ENCODE peak calls at places on chromosomes 6 and 20, in nine cellular contexts. S, Z, O, I, A, W, Q, H and U are unnamed samples.

GRCh38 chr6:139679516-139680179 is 305.2 kb upstream of the CITED2 start:
- DNase-seq in S (no peak), Z (no peak), O (no peak), I (no peak), A (no peak), W (no peak), Q (no peak), H (no peak), U (no peak)

GRCh38 chr20:34989670-34990069 is 34.0 kb downstream of the MYH7B start:
- DNase-seq in S (no peak), Z (no peak), O (no peak), I (no peak), A (no peak), W (no peak), Q (no peak), H (no peak), U (no peak)

GRCh38 chr6:129766959-129767728 is 57.2 kb upstream of the ARHGAP18 start:
- DNase-seq in S (no peak), Z (peak), O (no peak), I (peak), A (peak), W (peak), Q (no peak), H (no peak), U (peak)

GRCh38 chr20:58688838-58689237 is 3.8 kb upstream of the NPEPL1 start:
- DNase-seq in S (no peak), Z (peak), O (no peak), I (peak), A (no peak), W (no peak), Q (no peak), H (no peak), U (no peak)

GRCh38 chr20:50372770-50373088 is 137.5 kb upstream of the PTPN1 start:
- DNase-seq in S (peak), Z (no peak), O (no peak), I (no peak), A (no peak), W (no peak), Q (no peak), H (no peak), U (no peak)

GRCh38 chr6:53605543-53606235 is 59.9 kb downstream of the KLHL31 start:
- DNase-seq in S (no peak), Z (no peak), O (no peak), I (no peak), A (no peak), W (no peak), Q (no peak), H (no peak), U (no peak)

GRCh38 chr6:131443514-131443913 is 129.5 kb upstream of the ARG1 start:
- DNase-seq in S (no peak), Z (no peak), O (no peak), I (no peak), A (no peak), W (no peak), Q (no peak), H (no peak), U (no peak)

GRCh38 chr6:132490478-132491204 is 22.3 kb downstream of the STX7 start:
- DNase-seq in S (no peak), Z (no peak), O (no peak), I (no peak), A (no peak), W (no peak), Q (no peak), H (no peak), U (no peak)

GRCh38 chr20:23141450-23142161 is 55.5 kb upstream of the CD93 start:
- DNase-seq in S (no peak), Z (no peak), O (no peak), I (no peak), A (no peak), W (no peak), Q (peak), H (no peak), U (peak)

GRCh38 chr6:143034689-143035334 is 25.9 kb upstream of the AIG1 start:
- DNase-seq in S (no peak), Z (no peak), O (no peak), I (no peak), A (no peak), W (peak), Q (no peak), H (no peak), U (no peak)

GRCh38 chr6:2237001-2237400 is 8.4 kb downstream of the GMDS start:
- DNase-seq in S (no peak), Z (no peak), O (no peak), I (no peak), A (no peak), W (no peak), Q (no peak), H (no peak), U (no peak)

GRCh38 chr6:139762587-139763031 is 388.2 kb upstream of the CITED2 start:
- DNase-seq in S (no peak), Z (no peak), O (no peak), I (no peak), A (no peak), W (no peak), Q (no peak), H (no peak), U (no peak)

GRCh38 chr6:70103798-70104197 is 199.1 kb downstream of the COL9A1 start:
- DNase-seq in S (no peak), Z (no peak), O (no peak), I (no peak), A (no peak), W (no peak), Q (no peak), H (no peak), U (no peak)
- TF ChIP-seq CTCF in S (peak), Z (no peak), O (no peak), I (peak), A (peak), W (peak), Q (no peak), H (no peak), U (no peak)

GRCh38 chr6:3956054-3956453 is 106.9 kb downstream of the FAM50B start:
- DNase-seq in S (no peak), Z (no peak), O (no peak), I (no peak), A (no peak), W (no peak), Q (no peak), H (no peak), U (no peak)
- TF ChIP-seq EP300 in S (no peak), Z (no peak), O (no peak), I (no peak), A (no peak), W (no peak), Q (no peak), H (no peak), U (no peak)

GRCh38 chr6:39870950-39871349 is 63.3 kb downstream of the MOCS1 start:
- DNase-seq in S (no peak), Z (no peak), O (no peak), I (no peak), A (no peak), W (no peak), Q (no peak), H (no peak), U (no peak)
- TF ChIP-seq CTCF in S (no peak), Z (peak), O (peak), I (no peak), A (no peak), W (no peak), Q (no peak), H (no peak), U (no peak)

DNA sequence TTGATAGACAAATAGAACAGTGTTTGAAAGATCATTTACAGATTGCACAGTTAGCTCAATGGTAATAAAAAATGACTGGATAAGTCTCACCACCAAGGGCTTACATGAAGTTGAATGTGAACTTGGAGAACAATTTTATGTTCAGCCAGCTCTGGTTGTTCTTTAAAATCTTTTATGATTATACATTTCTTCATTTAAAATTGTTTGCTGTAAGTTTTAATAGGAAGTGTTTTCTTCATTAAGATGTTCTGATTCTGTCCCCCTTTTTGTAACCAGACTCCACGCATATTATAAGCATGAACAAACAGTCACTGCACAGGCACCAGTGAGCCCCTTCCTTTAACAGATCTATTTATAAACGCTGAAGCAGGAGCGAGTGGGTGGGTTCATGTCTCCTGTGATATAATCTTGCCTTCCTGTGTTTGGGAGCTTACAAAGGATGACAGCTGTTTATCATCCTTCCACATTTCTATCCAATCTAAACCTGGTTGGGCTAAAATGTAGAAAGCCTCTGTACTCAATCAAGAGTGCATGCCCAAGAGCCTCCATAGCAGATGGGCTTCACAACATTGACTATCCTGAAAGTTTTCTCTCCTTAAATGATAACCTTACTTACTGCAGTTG is 299.3 kb downstream of the PRL start:
- DNase-seq in S (no peak), Z (no peak), O (no peak), I (no peak), A (peak), W (no peak), Q (no peak), H (no peak), U (no peak)
- TF ChIP-seq EP300 in S (no peak), Z (no peak), O (no peak), I (no peak), A (no peak), W (no peak), Q (no peak), H (no peak), U (no peak)

GRCh38 chr6:34791164-34791841 is 580 bp upstream of the BLTP3A start:
- DNase-seq in S (peak), Z (peak), O (no peak), I (peak), A (peak), W (peak), Q (peak), H (peak), U (peak)
- TF ChIP-seq CTCF in S (peak), Z (peak), O (peak), I (no peak), A (peak), W (no peak), Q (no peak), H (no peak), U (no peak)

GRCh38 chr20:8020314-8021079 is 936 bp upstream of the TMX4 start:
- DNase-seq in S (no peak), Z (no peak), O (no peak), I (no peak), A (no peak), W (no peak), Q (no peak), H (no peak), U (no peak)
- TF ChIP-seq EP300 in S (no peak), Z (no peak), O (no peak), I (no peak), A (no peak), W (no peak), Q (no peak), H (no peak), U (no peak)

GRCh38 chr6:136335736-136336362 is 46.2 kb upstream of the BCLAF1 start:
- DNase-seq in S (no peak), Z (no peak), O (no peak), I (no peak), A (no peak), W (no peak), Q (peak), H (no peak), U (peak)

GRCh38 chr6:136337606-136338005 is 48.0 kb upstream of the BCLAF1 start:
- DNase-seq in S (no peak), Z (no peak), O (no peak), I (no peak), A (no peak), W (no peak), Q (no peak), H (no peak), U (no peak)

GRCh38 chr6:136341367-136341766 is 51.7 kb upstream of the BCLAF1 start:
- DNase-seq in S (no peak), Z (no peak), O (no peak), I (no peak), A (no peak), W (no peak), Q (no peak), H (no peak), U (no peak)

GRCh38 chr6:136341967-136342366 is 52.3 kb upstream of the BCLAF1 start:
- DNase-seq in S (no peak), Z (no peak), O (no peak), I (no peak), A (no peak), W (no peak), Q (no peak), H (no peak), U (no peak)

GRCh38 chr6:136338486-136338885 is 48.8 kb upstream of the BCLAF1 start:
- DNase-seq in S (no peak), Z (no peak), O (no peak), I (peak), A (no peak), W (no peak), Q (no peak), H (no peak), U (no peak)
- TF ChIP-seq CTCF in S (no peak), Z (peak), O (no peak), I (no peak), A (no peak), W (no peak), Q (no peak), H (no peak), U (no peak)

DNA sequence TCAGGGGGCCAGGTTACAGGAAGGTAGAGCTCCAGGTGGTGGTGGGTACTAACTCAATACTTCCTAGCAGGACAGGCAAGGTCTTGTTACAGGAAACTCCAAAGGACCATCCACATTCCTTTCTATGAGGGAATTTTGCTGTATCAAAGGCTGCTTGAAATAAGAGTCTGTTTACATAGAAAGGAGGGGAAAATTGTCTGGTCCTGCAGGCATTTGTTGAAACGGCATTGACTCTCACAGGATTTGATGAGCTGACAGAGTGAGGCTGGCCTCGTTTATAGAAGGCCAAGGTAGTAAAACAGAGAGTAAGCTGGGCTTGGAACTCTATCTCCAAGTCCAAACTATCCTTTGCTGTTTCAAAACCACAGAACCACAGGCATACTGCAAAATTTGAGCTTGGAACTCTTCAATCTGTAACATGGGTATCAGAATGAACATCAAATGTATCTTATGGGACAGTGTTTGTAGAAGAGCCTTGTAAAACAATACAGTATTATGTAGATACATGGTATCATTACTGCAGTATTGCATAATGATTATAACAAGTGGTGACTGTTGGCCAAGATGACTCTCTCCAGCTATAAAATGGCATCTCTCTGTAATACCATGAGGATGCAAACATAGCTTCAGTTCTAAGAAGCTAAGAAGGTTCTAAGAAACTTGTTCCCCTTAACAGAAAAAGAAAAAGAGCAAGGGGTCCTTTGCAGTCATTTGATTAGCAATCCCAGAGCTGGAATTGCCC is 61.5 kb downstream of the TRAM2 start:
- DNase-seq in S (no peak), Z (no peak), O (no peak), I (no peak), A (no peak), W (no peak), Q (no peak), H (no peak), U (no peak)
- TF ChIP-seq EP300 in S (no peak), Z (no peak), O (no peak), I (no peak), A (no peak), W (no peak), Q (no peak), H (no peak), U (no peak)

GRCh38 chr6:83605517-83605916 is 93.2 kb downstream of the PRSS35 start:
- DNase-seq in S (no peak), Z (no peak), O (no peak), I (no peak), A (no peak), W (no peak), Q (no peak), H (no peak), U (no peak)
- TF ChIP-seq CTCF in S (no peak), Z (peak), O (no peak), I (no peak), A (no peak), W (no peak), Q (no peak), H (no peak), U (no peak)